ENCODE peak calls at places on chromosomes 1 and 21, in four cellular contexts. S, D, T and O are unnamed samples.

GRCh38 chr1:115648717-115649691 is 7.2 kb downstream of the VANGL1 start:
- DNase-seq in D (no peak), S (no peak), T (no peak), O (no peak)

GRCh38 chr1:68010094-68010493 is 40.3 kb downstream of the DIRAS3 start:
- DNase-seq in T (no peak), S (no peak), D (no peak), O (peak; percentile 28)

GRCh38 chr1:102219463-102219862 is 222.7 kb upstream of the OLFM3 start:
- DNase-seq in D (no peak), T (no peak), S (no peak), O (no peak)

GRCh38 chr1:6975371-6975770 is 190.1 kb downstream of the CAMTA1 start:
- DNase-seq in S (no peak), T (no peak), D (no peak), O (no peak)

GRCh38 chr1:199243423-199244061 is 604.7 kb downstream of the PTPRC start:
- DNase-seq in D (peak; percentile 21), T (peak; percentile 54), S (peak; percentile 29), O (peak; percentile 17)

GRCh38 chr1:225329041-225329440 is 98.8 kb downstream of the LBR start:
- DNase-seq in D (no peak), S (no peak), T (no peak), O (no peak)

GRCh38 chr1:234955107-234955731 is 173.4 kb downstream of the TOMM20 start:
- DNase-seq in D (peak; percentile 85), S (peak; percentile 54), T (peak; percentile 50), O (peak; percentile 44)

GRCh38 chr1:78279051-78279450 is 211.7 kb upstream of the PTGFR start:
- DNase-seq in T (no peak), S (no peak), D (no peak), O (peak; percentile 97)

GRCh38 chr1:94258873-94259331 is 21.5 kb upstream of the ARHGAP29 start:
- DNase-seq in D (no peak), T (peak; percentile 56), S (no peak), O (peak; percentile 97)

GRCh38 chr1:214537219-214537618 is 14.2 kb downstream of the PTPN14 start:
- DNase-seq in S (no peak), T (no peak), D (no peak), O (peak; percentile 53)

GRCh38 chr1:180948846-180949615 is 36.3 kb downstream of the KIAA1614 start:
- DNase-seq in S (no peak), D (no peak), T (no peak), O (no peak)

GRCh38 chr21:41684381-41685245 is 82.2 kb downstream of the RIPK4 start:
- DNase-seq in T (peak; percentile 59), D (no peak), S (no peak), O (peak; percentile 66)

DNA sequence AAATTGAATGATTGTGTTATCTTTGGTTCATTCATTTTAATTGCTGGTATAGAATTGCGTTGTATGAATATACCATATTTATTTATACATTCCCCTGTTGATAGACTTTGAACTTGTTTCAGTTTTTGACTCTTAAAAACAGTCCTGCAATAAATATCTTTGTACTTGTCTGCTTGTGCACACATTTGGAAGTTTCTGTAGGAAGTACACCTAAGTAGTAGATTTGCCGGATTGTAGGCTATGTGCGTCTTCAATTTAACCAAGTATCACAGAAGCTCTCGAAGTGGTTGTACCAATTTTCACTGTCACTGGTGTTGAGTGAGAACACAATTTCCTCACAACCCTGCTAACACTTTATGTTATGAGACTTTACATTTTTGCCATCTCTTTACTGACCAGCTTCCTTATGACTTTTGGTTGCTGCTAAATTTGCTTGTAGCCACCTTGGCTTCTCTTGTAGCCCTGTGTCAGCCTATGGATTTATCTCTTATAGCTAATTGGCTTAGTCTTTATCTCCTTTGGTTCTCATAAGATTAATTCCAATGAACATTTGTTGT is 2.2 kb downstream of the TTC3 start:
- DNase-seq in T (no peak), S (no peak), D (no peak), O (no peak)
- H3K4me3 ChIP-seq in T (no peak overlapping the region), S (no peak overlapping the region), D (no peak overlapping the region), O (peak overlapping the region; percentile 17)

GRCh38 chr1:99005537-99005942 is 879 bp upstream of the PLPPR5 start:
- DNase-seq in S (no peak), D (no peak), T (no peak), O (no peak)
- TF ChIP-seq CTCF in S (no peak), D (no peak), T (no peak), O (no peak)

GRCh38 chr1:229251185-229251584 is 19.7 kb upstream of the RAB4A start:
- DNase-seq in T (no peak), D (no peak), S (no peak), O (no peak)

GRCh38 chr1:229249854-229250644 is 20.9 kb upstream of the RAB4A start:
- DNase-seq in S (no peak), T (no peak), D (no peak), O (no peak)

GRCh38 chr1:229254910-229255541 is 15.9 kb upstream of the RAB4A start:
- DNase-seq in S (no peak), D (no peak), T (no peak), O (peak; percentile 17)

GRCh38 chr1:229252228-229252984 is 18.5 kb upstream of the RAB4A start:
- DNase-seq in D (no peak), T (no peak), S (no peak), O (no peak)

GRCh38 chr1:229253170-229253974 is 17.5 kb upstream of the RAB4A start:
- DNase-seq in T (no peak), S (no peak), D (no peak), O (peak; percentile 34)
- H3K4me3 ChIP-seq in T (no peak overlapping the region), S (no peak overlapping the region), D (no peak overlapping the region), O (no peak overlapping the region)

GRCh38 chr1:70205437-70206118 is at the start of gene LRRC40:
- DNase-seq in T (peak; percentile 96), D (peak; percentile 96), S (peak; percentile 95), O (peak; percentile 92)
- TF ChIP-seq CTCF in T (no peak), D (no peak), S (no peak), O (no peak)

GRCh38 chr1:203287896-203288295 is 17.4 kb upstream of the BTG2 start:
- DNase-seq in S (no peak), T (no peak), D (no peak), O (no peak)

GRCh38 chr1:203288351-203288894 is 16.9 kb upstream of the BTG2 start:
- DNase-seq in S (no peak), T (no peak), D (no peak), O (no peak)

GRCh38 chr1:203290261-203291089 is 14.8 kb upstream of the BTG2 start:
- DNase-seq in S (peak; percentile 99), T (peak; percentile 92), D (peak; percentile 96), O (no peak)

GRCh38 chr1:203289982-203290260 is 15.4 kb upstream of the BTG2 start:
- DNase-seq in D (no peak), S (no peak), T (no peak), O (no peak)

GRCh38 chr1:203289281-203289981 is 15.9 kb upstream of the BTG2 start:
- DNase-seq in T (no peak), S (peak; percentile 88), D (peak; percentile 48), O (no peak)
- H3K4me3 ChIP-seq in T (no peak overlapping the region), S (peak overlapping the region; percentile 38), D (no peak overlapping the region), O (no peak overlapping the region)

GRCh38 chr1:55337801-55338447 is 122.8 kb upstream of the USP24 start:
- DNase-seq in D (no peak), T (no peak), S (no peak), O (peak; percentile 55)
- TF ChIP-seq CTCF in D (peak; percentile 32), T (no peak), S (no peak), O (peak; percentile 54)